ENCODE peak calls at places on chromosomes 6 and 20, in six cellular contexts. E, V, N, P, S and X are unnamed samples. For H3K4me1, the result is how much of the 10 kb centered on the place peaks cover.

GRCh38 chr6:134063966-134064445 is 11.6 kb upstream of the SLC2A12 start:
- DNase-seq in S (no peak), N (peak), V (peak), P (no peak), E (peak), X (no peak)

GRCh38 chr6:149483849-149484635 is 772 bp downstream of the ZC3H12D start:
- DNase-seq in S (no peak), E (no peak), V (no peak), N (no peak), P (no peak), X (no peak)

GRCh38 chr6:99613705-99614429 is 7.2 kb downstream of the PRDM13 start:
- DNase-seq in E (no peak), P (no peak), S (no peak), N (no peak), V (no peak), X (no peak)

GRCh38 chr20:62066339-62066982 is 780 bp upstream of the TAF4 start:
- DNase-seq in P (peak), N (peak), V (no peak), S (no peak), E (peak), X (no peak)

GRCh38 chr20:23290761-23291574 is 59.6 kb upstream of the NXT1 start:
- DNase-seq in S (no peak), N (no peak), E (no peak), V (no peak), P (no peak), X (no peak)

GRCh38 chr6:94680672-94681212 is 896.6 kb upstream of the MANEA start:
- DNase-seq in V (no peak), S (no peak), P (no peak), N (no peak), E (no peak), X (no peak)

GRCh38 chr20:4052554-4052953 is 37.2 kb upstream of the RNF24 start:
- DNase-seq in E (no peak), V (no peak), P (no peak), S (no peak), N (no peak), X (no peak)

GRCh38 chr20:44400671-44401051 is 45.2 kb downstream of the HNF4A start:
- DNase-seq in E (no peak), V (no peak), S (no peak), N (no peak), P (no peak), X (no peak)

GRCh38 chr20:7285918-7286556 is 518.6 kb downstream of the BMP2 start:
- DNase-seq in P (no peak), V (peak), S (peak), N (peak), E (peak), X (peak)

GRCh38 chr6:70820778-70821177 is 136.1 kb downstream of the B3GAT2 start:
- DNase-seq in P (no peak), N (no peak), S (no peak), E (no peak), V (no peak), X (no peak)

GRCh38 chr6:157610451-157610999 is 212.5 kb upstream of the SNX9 start:
- DNase-seq in V (no peak), N (no peak), P (no peak), S (no peak), E (no peak), X (no peak)

GRCh38 chr6:51182884-51183283 is 364.2 kb downstream of the TFAP2B start:
- DNase-seq in S (no peak), E (no peak), N (no peak), V (no peak), P (no peak), X (no peak)

GRCh38 chr6:35442693-35443092 is 9.4 kb upstream of the FANCE start:
- DNase-seq in V (no peak), S (no peak), E (no peak), N (no peak), P (no peak), X (no peak)

GRCh38 chr6:30507849-30508843 is 18.8 kb downstream of the HLA-E start:
- DNase-seq in P (no peak), E (no peak), S (no peak), N (no peak), V (no peak), X (no peak)

GRCh38 chr6:19830171-19830570 is 7.0 kb upstream of the ID4 start:
- DNase-seq in V (no peak), P (no peak), E (no peak), N (peak), S (no peak), X (no peak)

GRCh38 chr6:7914991-7915789 is 4.6 kb upstream of the TXNDC5 start:
- DNase-seq in V (no peak), N (no peak), P (no peak), E (no peak), S (no peak), X (no peak)

GRCh38 chr6:19210849-19211590 is 626.1 kb upstream of the ID4 start:
- DNase-seq in N (peak), E (peak), S (no peak), V (no peak), P (peak), X (peak)

GRCh38 chr20:11350126-11351005 is 567.3 kb upstream of the BTBD3 start:
- DNase-seq in P (no peak), S (no peak), V (no peak), N (no peak), E (no peak), X (no peak)

GRCh38 chr20:32514760-32515159 is 70.4 kb downstream of the NOL4L start:
- DNase-seq in E (no peak), V (no peak), S (no peak), N (no peak), P (no peak), X (no peak)

DNA sequence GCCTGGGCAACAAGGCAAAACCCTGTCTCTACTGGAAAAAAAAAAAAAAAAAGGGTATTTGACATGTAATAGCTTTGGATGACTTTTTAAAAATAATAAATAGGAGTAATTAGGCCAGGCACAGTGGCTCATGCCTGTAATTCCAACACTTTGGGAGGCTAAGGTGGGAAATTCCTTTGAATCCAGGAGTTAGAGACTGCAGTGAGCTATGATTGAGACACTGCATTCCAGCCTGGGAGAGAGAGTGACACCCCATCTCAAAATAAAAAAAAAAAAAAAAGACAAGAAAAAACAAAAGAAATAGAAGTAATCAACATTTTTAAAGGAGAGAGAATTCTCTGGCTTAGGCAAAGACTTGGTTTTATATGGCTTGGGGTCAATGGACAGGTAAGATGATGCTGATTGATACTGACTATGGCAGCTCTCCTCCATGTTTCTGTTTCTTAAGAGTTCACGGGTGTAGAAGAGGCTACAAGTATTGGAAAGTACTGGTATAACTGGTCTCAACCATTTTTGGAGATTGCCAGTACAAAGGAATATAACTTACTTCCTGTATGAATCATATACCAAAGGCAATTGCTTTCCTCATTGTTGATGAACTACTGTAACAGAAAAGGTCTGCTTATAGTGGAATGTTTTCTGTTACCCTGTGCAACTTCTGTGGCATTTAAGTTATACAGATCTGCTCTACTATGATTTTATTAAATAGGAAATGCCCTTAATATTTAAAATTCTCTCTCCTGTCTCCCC is 10.1 kb downstream of the MAP3K5 start:
- DNase-seq in P (no peak), N (no peak), E (no peak), V (no peak), S (no peak), X (no peak)
- H3K4me1 ChIP-seq in P (under half), N (under half), E (under half), V (under half), S (under half), X (under half)

DNA sequence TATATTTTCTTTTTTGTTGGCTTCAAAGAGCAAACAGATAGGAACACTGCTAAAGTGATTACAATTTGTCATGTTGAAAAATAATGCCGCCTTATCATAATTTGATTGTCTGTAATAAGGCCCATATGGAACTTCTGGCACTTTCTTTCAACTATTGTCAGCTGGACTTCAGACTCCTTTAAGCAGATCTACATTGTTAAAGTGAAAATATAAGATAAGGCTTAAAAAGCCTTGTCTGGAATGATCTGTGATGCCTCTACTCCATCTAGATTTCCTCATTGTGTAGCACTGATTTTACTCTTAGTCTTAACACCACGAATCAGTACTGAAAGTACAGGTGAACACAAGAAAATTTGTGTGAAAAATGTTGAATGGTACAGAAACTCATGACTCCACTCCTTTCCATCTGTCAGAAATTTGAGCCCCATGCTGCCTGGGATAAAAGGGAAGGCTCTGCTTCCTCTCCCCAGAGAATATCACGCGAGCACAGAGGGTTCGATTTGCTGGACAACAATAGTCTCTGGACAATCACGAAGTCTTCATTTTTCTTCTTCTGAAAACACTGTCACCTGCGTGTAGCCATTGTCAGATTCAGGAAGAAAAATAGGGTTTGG is 56.0 kb downstream of the BCAS1 start:
- DNase-seq in E (no peak), P (no peak), S (no peak), V (no peak), N (no peak), X (no peak)
- H3K9ac ChIP-seq in E (no peak), P (no peak), S (no peak), V (no peak), N (no peak), X (no peak)

DNA sequence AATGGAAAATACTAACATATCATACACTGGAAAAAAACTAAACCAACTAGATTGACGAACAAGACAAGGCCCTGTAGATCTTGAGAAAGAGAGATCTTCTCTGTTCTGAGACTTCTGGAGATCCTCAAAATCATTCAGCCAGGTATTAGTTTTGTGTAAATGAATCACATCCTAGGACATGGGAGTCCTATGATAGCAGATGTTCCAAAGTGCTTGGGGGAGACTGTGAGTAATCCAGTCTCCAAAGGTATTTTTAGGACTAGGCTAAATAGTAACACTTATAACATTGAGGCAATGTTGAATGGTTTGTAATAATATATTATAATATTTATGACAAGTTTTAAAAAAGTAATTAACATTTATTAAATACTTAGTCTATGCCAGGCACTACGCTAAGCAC is 275.0 kb downstream of the BTBD9 start:
- DNase-seq in N (no peak), V (no peak), E (no peak), P (no peak), S (no peak), X (no peak)
- TF ChIP-seq ZNF274 in N (no peak), V (no peak), E (no peak), P (no peak), S (no peak), X (no peak)

DNA sequence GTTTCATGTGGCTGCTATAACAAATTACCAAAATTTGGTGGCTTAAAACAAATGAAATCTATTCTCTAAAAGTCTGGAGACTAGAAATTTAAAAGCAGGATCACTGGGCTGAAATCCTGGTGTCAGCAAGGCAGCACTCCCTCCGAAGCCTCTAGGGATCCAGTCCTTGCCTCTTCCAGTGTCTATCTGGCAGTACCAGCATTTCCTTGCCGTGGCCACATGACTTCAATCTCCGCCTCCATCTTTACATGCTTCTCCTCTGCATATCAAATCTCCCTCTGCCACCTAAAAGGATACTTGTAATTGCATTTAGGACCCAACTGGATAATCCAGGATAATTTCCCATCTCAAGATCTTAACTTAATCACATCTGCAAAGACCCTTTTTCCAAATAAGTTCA is 30.2 kb downstream of the ARHGAP18 start:
- DNase-seq in P (no peak), N (no peak), S (no peak), V (no peak), E (peak), X (no peak)
- H3K4me1 ChIP-seq in P (under half), N (half or more), S (under half), V (half or more), E (under half), X (under half)

DNA sequence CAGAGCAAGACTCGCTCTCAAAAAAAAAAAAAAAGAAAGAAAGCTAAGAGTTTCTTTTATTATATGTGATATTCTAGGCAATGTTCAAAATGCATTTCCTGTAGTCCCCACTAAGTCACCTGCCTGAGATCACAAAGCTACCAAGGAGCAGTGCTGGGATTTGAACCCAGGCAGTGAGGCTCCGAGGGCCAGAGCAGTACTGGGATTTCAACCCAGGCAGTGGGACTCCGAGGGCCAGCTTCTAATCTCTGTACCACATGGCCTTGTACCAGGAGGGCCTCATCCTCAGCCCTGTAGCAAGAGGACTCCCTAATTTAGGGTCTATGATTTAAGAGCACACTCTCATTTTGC is 39.7 kb downstream of the ZMYND8 start:
- DNase-seq in N (no peak), P (no peak), S (no peak), E (no peak), V (no peak), X (no peak)
- H3K9ac ChIP-seq in N (no peak), P (peak), S (no peak), E (peak), V (peak), X (peak)

GRCh38 chr6:26022166-26022510 is 59.5 kb downstream of the TRIM38 start:
- DNase-seq in N (no peak), S (peak), P (no peak), V (peak), E (peak), X (no peak)

GRCh38 chr6:26020983-26021349 is 58.4 kb downstream of the TRIM38 start:
- DNase-seq in P (no peak), N (no peak), E (no peak), S (no peak), V (peak), X (no peak)

GRCh38 chr6:26019261-26019845 is 56.8 kb downstream of the TRIM38 start:
- DNase-seq in N (no peak), S (no peak), E (no peak), V (no peak), P (no peak), X (no peak)

GRCh38 chr6:26021350-26022165 is 59.0 kb downstream of the TRIM38 start:
- DNase-seq in P (no peak), N (peak), V (peak), S (peak), E (peak), X (peak)

DNA sequence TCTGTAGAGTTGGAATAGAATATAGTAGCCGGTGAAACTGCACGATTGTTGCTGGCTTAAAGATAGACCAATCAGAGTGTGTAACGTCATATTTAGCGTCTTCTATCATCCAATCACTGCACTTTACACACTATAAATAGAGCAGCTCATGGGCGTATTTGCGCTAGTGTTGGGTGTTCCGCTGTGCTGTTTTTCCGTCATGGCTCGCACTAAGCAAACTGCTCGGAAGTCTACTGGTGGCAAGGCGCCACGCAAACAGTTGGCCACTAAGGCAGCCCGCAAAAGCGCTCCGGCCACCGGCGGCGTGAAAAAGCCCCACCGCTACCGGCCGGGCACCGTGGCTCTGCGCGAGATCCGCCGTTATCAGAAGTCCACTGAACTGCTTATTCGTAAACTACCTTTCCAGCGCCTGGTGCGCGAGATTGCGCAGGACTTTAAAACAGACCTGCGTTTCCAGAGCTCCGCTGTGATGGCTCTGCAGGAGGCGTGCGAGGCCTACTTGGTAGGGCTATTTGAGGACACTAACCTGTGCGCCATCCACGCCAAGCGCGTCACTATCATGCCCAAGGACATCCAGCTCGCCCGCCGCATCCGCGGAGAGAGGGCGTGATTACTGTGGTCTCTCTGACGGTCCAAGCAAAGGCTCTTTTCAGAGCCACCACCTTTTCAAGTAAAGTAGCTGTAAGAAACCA is 57.8 kb downstream of the TRIM38 start:
- DNase-seq in S (peak), N (no peak), E (peak), V (peak), P (no peak), X (peak)
- TF ChIP-seq ZNF274 in S (no peak), N (no peak), E (no peak), V (no peak), P (no peak), X (no peak)